ENCODE peak calls at places on chromosomes 12 and 14, in four cellular contexts. One of them, this sample, is unnamed.

GRCh38 chr14:90536092-90536491 is 139.3 kb downstream of the CALM1 start:
- DNase-seq in kidney: peak
- DNase-seq in sigmoid colon: no peak
- DNase-seq in choroid plexus epithelial cell: no peak
- DNase-seq in this sample: no peak

GRCh38 chr14:104473244-104473565 is 106.4 kb upstream of the C14orf180 start:
- DNase-seq in choroid plexus epithelial cell: no peak
- DNase-seq in kidney: no peak
- DNase-seq in sigmoid colon: no peak
- DNase-seq in this sample: no peak

GRCh38 chr12:16150290-16150689 is 127.2 kb downstream of the SLC15A5 start:
- DNase-seq in sigmoid colon: no peak
- DNase-seq in choroid plexus epithelial cell: no peak
- DNase-seq in kidney: no peak
- DNase-seq in this sample: no peak

GRCh38 chr12:56221233-56221756 is 427 bp downstream of the RNF41 start:
- DNase-seq in kidney: peak
- DNase-seq in choroid plexus epithelial cell: peak
- DNase-seq in sigmoid colon: peak
- DNase-seq in this sample: no peak

GRCh38 chr12:5264006-5264405 is 167.9 kb upstream of the NTF3 start:
- DNase-seq in choroid plexus epithelial cell: no peak
- DNase-seq in sigmoid colon: no peak
- DNase-seq in kidney: no peak
- DNase-seq in this sample: no peak

GRCh38 chr12:104520242-104520900 is 63.6 kb downstream of the CHST11 start:
- DNase-seq in choroid plexus epithelial cell: peak
- DNase-seq in kidney: no peak
- DNase-seq in sigmoid colon: no peak
- DNase-seq in this sample: no peak

GRCh38 chr14:61965030-61965745 is 203.0 kb downstream of the SNAPC1 start:
- DNase-seq in choroid plexus epithelial cell: peak
- DNase-seq in sigmoid colon: no peak
- DNase-seq in kidney: no peak
- DNase-seq in this sample: no peak

GRCh38 chr14:22888662-22889061 is 5.6 kb downstream of the REM2 start:
- DNase-seq in sigmoid colon: no peak
- DNase-seq in kidney: no peak
- DNase-seq in choroid plexus epithelial cell: no peak
- DNase-seq in this sample: no peak

GRCh38 chr14:70718383-70719123 is 76.8 kb downstream of the TTC9 start:
- DNase-seq in sigmoid colon: no peak
- DNase-seq in choroid plexus epithelial cell: no peak
- DNase-seq in kidney: no peak
- DNase-seq in this sample: no peak

GRCh38 chr14:38073641-38074040 is 134.1 kb upstream of the SSTR1 start:
- DNase-seq in kidney: no peak
- DNase-seq in sigmoid colon: no peak
- DNase-seq in choroid plexus epithelial cell: no peak
- DNase-seq in this sample: no peak

GRCh38 chr12:4106617-4107016 is 166.9 kb upstream of the CCND2 start:
- DNase-seq in kidney: no peak
- DNase-seq in sigmoid colon: no peak
- DNase-seq in choroid plexus epithelial cell: no peak
- DNase-seq in this sample: no peak

GRCh38 chr12:132270516-132270915 is 58.9 kb downstream of the GALNT9 start:
- DNase-seq in sigmoid colon: no peak
- DNase-seq in kidney: no peak
- DNase-seq in choroid plexus epithelial cell: no peak
- DNase-seq in this sample: no peak

GRCh38 chr14:86430807-86431206 is 900.9 kb downstream of the FLRT2 start:
- DNase-seq in kidney: no peak
- DNase-seq in sigmoid colon: no peak
- DNase-seq in choroid plexus epithelial cell: no peak
- DNase-seq in this sample: no peak

GRCh38 chr12:12561305-12562015 is 1.2 kb downstream of the DUSP16 start:
- DNase-seq in kidney: peak
- DNase-seq in choroid plexus epithelial cell: peak
- DNase-seq in sigmoid colon: peak
- DNase-seq in this sample: no peak

GRCh38 chr14:21095430-21096205 is 2.8 kb downstream of the ZNF219 start:
- DNase-seq in choroid plexus epithelial cell: peak
- DNase-seq in sigmoid colon: no peak
- DNase-seq in kidney: no peak
- DNase-seq in this sample: no peak

GRCh38 chr12:31582155-31582554 is 8.8 kb downstream of the DENND5B start:
- DNase-seq in sigmoid colon: no peak
- DNase-seq in kidney: no peak
- DNase-seq in choroid plexus epithelial cell: peak
- DNase-seq in this sample: no peak

GRCh38 chr12:50101663-50102062 is 2.1 kb upstream of the GPD1 start:
- DNase-seq in choroid plexus epithelial cell: peak
- DNase-seq in kidney: no peak
- DNase-seq in sigmoid colon: no peak
- DNase-seq in this sample: no peak

GRCh38 chr12:46558696-46559095 is 186.1 kb upstream of the SLC38A2 start:
- DNase-seq in choroid plexus epithelial cell: no peak
- DNase-seq in sigmoid colon: no peak
- DNase-seq in kidney: no peak
- DNase-seq in this sample: no peak

GRCh38 chr12:26465419-26466097 is 270.2 kb downstream of the SSPN start:
- DNase-seq in choroid plexus epithelial cell: peak
- DNase-seq in sigmoid colon: no peak
- DNase-seq in kidney: no peak
- DNase-seq in this sample: no peak

GRCh38 chr12:126157575-126157966 is 1092.3 kb downstream of the AACS start:
- DNase-seq in kidney: no peak
- DNase-seq in sigmoid colon: no peak
- DNase-seq in choroid plexus epithelial cell: no peak
- DNase-seq in this sample: no peak

GRCh38 chr14:49962616-49963015 is 69.7 kb downstream of the ARF6 start:
- DNase-seq in kidney: peak
- DNase-seq in sigmoid colon: no peak
- DNase-seq in choroid plexus epithelial cell: peak
- DNase-seq in this sample: no peak

GRCh38 chr14:66288511-66288910 is 197.7 kb upstream of the CCDC196 start:
- DNase-seq in sigmoid colon: no peak
- DNase-seq in choroid plexus epithelial cell: no peak
- DNase-seq in kidney: no peak
- DNase-seq in this sample: peak

GRCh38 chr12:129903956-129904769 is at the start of gene TMEM132D:
- DNase-seq in kidney: no peak
- DNase-seq in sigmoid colon: no peak
- DNase-seq in choroid plexus epithelial cell: no peak
- DNase-seq in this sample: no peak

GRCh38 chr14:100192250-100192671 is 32.8 kb upstream of the DEGS2 start:
- DNase-seq in choroid plexus epithelial cell: no peak
- DNase-seq in kidney: peak
- DNase-seq in sigmoid colon: peak
- DNase-seq in this sample: no peak

GRCh38 chr14:67999693-68000384 is 180.3 kb downstream of the RAD51B start:
- DNase-seq in choroid plexus epithelial cell: peak
- DNase-seq in kidney: no peak
- DNase-seq in sigmoid colon: no peak
- DNase-seq in this sample: no peak

GRCh38 chr14:32908487-32909084 is 30.1 kb upstream of the NPAS3 start:
- DNase-seq in choroid plexus epithelial cell: no peak
- DNase-seq in kidney: no peak
- DNase-seq in sigmoid colon: no peak
- DNase-seq in this sample: no peak

GRCh38 chr14:32913725-32914124 is 25.0 kb upstream of the NPAS3 start:
- DNase-seq in choroid plexus epithelial cell: peak
- DNase-seq in kidney: no peak
- DNase-seq in sigmoid colon: no peak
- DNase-seq in this sample: no peak
- TF ChIP-seq CTCF in choroid plexus epithelial cell: peak
- TF ChIP-seq CTCF in kidney: no peak
- TF ChIP-seq CTCF in sigmoid colon: no peak
- TF ChIP-seq CTCF in this sample: peak

DNA sequence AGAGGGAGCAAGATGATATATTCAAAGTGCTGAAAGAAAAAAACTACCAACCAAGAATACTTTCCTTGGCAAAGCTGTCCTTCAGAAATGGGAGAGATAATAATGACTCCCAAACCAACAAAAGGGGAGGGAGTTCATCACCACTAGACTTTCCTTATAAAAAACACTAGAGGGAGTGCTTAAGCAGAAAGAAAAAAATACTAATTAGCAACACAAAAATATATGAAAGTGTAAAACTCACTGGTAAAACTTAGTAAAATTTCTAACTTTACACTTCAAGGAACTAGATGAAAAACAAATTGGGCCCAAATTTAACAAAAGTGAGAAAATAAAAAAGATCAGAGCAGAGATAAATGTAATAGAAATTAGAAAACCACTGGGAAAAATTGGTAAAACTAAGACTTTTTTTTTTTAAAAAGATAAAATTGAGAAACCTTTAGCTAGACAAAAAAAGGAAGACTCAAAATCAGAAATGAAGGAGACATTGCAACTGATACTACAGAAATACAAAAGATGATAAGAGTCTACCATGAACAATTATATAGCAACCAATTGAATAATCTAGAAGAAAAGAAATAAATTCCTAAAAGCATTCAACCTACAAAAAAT is 60.4 kb upstream of the FAR2 start:
- DNase-seq in kidney: no peak
- DNase-seq in choroid plexus epithelial cell: peak
- DNase-seq in sigmoid colon: no peak
- DNase-seq in this sample: no peak
- TF ChIP-seq CTCF in kidney: peak
- TF ChIP-seq CTCF in choroid plexus epithelial cell: peak
- TF ChIP-seq CTCF in sigmoid colon: no peak
- TF ChIP-seq CTCF in this sample: peak

GRCh38 chr12:6964605-6965025 is 5.8 kb downstream of the PHB2 start:
- DNase-seq in choroid plexus epithelial cell: no peak
- DNase-seq in kidney: no peak
- DNase-seq in sigmoid colon: peak
- DNase-seq in this sample: no peak
- TF ChIP-seq CTCF in choroid plexus epithelial cell: no peak
- TF ChIP-seq CTCF in kidney: no peak
- TF ChIP-seq CTCF in sigmoid colon: no peak
- TF ChIP-seq CTCF in this sample: no peak

DNA sequence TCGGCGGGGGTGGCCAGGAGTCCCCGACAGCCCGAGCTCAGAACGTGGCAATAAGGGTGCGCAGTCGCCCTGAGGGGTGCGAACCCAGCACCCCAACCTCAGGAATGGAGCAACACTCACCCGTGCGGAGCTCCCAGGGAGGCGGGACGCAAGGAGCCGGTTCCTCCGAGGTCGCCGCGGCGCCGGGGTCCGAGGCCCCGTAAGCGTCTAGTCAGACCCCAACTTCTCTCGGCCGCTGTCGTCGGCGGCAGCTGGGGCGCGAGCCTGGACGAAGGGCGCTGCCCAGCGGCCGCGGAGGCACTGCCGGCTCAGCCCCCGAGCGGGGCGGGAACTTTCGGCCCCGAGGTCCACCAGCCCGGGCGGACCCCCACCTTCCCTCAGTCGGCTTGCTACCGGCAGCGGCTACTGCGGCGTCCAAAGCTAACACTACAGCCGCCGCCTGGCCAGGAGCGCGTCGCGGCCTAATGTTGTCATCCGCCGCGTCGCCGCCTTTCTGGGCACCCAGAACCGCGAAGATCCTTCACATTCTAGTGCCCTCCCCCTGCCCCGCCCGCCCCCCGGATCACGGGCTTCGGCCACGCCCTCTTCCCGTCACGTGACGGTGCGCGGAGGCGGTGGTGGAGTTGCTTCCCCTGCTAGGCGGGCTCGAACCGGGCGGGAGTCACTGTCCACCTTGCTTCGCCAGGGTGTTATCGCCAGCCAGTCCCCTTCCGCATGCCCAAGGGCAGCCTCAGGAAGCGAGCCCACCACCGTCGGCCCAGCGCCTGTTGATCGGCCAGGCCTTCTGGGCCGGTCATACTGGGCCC is at the start of gene OSBPL8:
- DNase-seq in choroid plexus epithelial cell: peak
- DNase-seq in kidney: peak
- DNase-seq in sigmoid colon: peak
- DNase-seq in this sample: peak
- TF ChIP-seq CTCF in choroid plexus epithelial cell: peak
- TF ChIP-seq CTCF in kidney: peak
- TF ChIP-seq CTCF in sigmoid colon: no peak
- TF ChIP-seq CTCF in this sample: peak

DNA sequence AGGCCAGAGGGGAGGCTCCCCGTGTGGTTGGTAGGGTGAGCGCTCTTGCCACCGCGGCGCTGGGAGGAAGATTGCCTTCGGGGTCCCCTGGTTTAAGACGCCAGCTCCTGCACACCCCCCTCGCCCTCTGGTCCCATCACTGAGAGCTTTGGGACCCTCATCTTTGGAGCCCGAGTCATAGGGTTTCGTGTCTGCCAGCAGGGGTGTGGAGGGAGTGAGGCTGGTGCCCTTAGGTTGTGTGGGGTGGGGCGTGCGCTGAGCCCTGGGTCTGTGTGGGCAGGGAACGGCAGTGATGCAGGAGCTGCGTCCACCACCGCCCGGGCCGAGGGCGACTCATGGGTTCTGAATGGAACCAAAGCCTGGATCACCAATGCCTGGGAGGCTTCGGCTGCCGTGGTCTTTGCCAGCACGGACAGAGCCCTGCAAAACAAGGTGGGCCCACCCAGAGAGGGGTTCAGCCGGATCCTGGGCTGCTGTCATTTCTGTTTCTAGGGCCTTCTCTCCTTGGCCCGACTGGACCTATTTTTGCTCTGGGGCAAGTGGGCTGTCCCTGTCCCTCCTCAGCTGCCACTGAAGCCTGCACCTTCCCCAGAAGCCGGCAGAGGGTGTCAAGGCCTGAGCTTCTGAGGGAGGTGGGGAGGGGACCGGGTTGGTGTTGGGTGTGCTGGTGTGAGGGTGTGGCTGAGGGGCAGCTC is 12.1 kb downstream of the ACADS start:
- DNase-seq in sigmoid colon: no peak
- DNase-seq in choroid plexus epithelial cell: peak
- DNase-seq in kidney: no peak
- DNase-seq in this sample: peak
- TF ChIP-seq CTCF in sigmoid colon: no peak
- TF ChIP-seq CTCF in choroid plexus epithelial cell: peak
- TF ChIP-seq CTCF in kidney: no peak
- TF ChIP-seq CTCF in this sample: peak

This sample was measured in chondrocyte.